ENCODE peak calls at places on chromosomes 5 and 9, in ten cellular contexts. L is CD8-positive, alpha-beta memory T cell; Q is T-cell; K is NCI-H2081; V is HepG2; H is T-helper 9 cell; D is HEK293T; G is stimulated activated CD4-positive, alpha-beta T cell treated with anti-CD3 and anti-CD28 coated beads, Interleukin-12 subunit alpha, Interleukin-12 subunit beta, amount 100 ng/mL, for 4 hours; I is stimulated activated CD8-positive, alpha-beta memory T cell treated with anti-CD3 and anti-CD28 coated beads, Interleukin-15, amount 100 ng/mL, for 24 hours; A is amygdala. S is an unnamed sample.
A peak's percentile ranks its signal among the peaks of the same experiment; 100 is the strongest.

GRCh38 chr9:101054657-101055056 is 26.1 kb downstream of the PLPPR1 start:
- DNase-seq in L (no peak), Q (no peak), K (no peak), V (no peak), H (no peak), D (no peak), G (no peak), I (no peak), A (no peak), S (no peak)

GRCh38 chr5:143036146-143036927 is 266.2 kb downstream of the ARHGAP26 start:
- DNase-seq in L (no peak), Q (no peak), K (no peak), V (no peak), H (no peak), D (no peak), G (no peak), I (no peak), A (no peak), S (no peak)

GRCh38 chr5:133423618-133424282 is 188.6 kb downstream of the FSTL4 start:
- DNase-seq in L (peak; percentile 42), Q (peak; percentile 51), K (no peak), V (peak; percentile 28), H (peak; percentile 63), D (peak; percentile 83), G (peak; percentile 71), I (peak; percentile 63), A (no peak), S (peak; percentile 67)

GRCh38 chr9:13862562-13862961 is 451.4 kb downstream of the NFIB start:
- DNase-seq in L (no peak), Q (no peak), K (no peak), V (no peak), H (no peak), D (no peak), G (no peak), I (no peak), A (no peak), S (no peak)

GRCh38 chr5:103207653-103208052 is 50.9 kb upstream of the MACIR start:
- DNase-seq in L (no peak), Q (no peak), K (no peak), V (no peak), H (no peak), D (no peak), G (no peak), I (no peak), A (no peak), S (no peak)

GRCh38 chr5:176446884-176447537 is 1.2 kb upstream of the FAF2 start:
- DNase-seq in L (peak; percentile 7), Q (peak; percentile 3), K (no peak), V (no peak), H (no peak), D (no peak), G (no peak), I (peak; percentile 5), A (no peak), S (no peak)

GRCh38 chr9:112033237-112034215 is 136.9 kb downstream of the UGCG start:
- DNase-seq in L (no peak), Q (no peak), K (no peak), V (peak; percentile 30), H (no peak), D (no peak), G (no peak), I (no peak), A (no peak), S (no peak)

GRCh38 chr5:111144352-111144930 is 52.3 kb downstream of the WDR36 start:
- DNase-seq in L (no peak), Q (no peak), K (no peak), V (no peak), H (no peak), D (no peak), G (no peak), I (no peak), A (no peak), S (no peak)

GRCh38 chr9:76810377-76810957 is 46.2 kb downstream of the PCA3 start:
- DNase-seq in L (no peak), Q (no peak), K (peak; percentile 62), V (peak; percentile 33), H (no peak), D (peak; percentile 53), G (no peak), I (no peak), A (no peak), S (no peak)

GRCh38 chr9:127963041-127963358 is 17.8 kb downstream of the EEIG1 start:
- DNase-seq in L (no peak), Q (no peak), K (no peak), V (no peak), H (no peak), D (no peak), G (no peak), I (no peak), A (no peak), S (no peak)

S was measured in effector memory CD8-positive, alpha-beta T cell.